ENCODE peak calls at places on chromosomes 6 and 20, in seven cellular contexts. One of them, this sample, is unnamed.
A peak's percentile ranks its signal among the peaks of the same experiment; 100 is the strongest.

GRCh38 chr6:78605909-78606446 is 261.4 kb upstream of the IRAK1BP1 start:
- DNase-seq in esophagus squamous epithelium: no peak
- DNase-seq in endothelial cell of umbilical vein: peak; percentile 93
- DNase-seq in transverse colon: no peak
- DNase-seq in ovary: no peak
- DNase-seq in H1: no peak
- DNase-seq in A549: no peak
- DNase-seq in this sample: no peak

GRCh38 chr6:50905297-50905696 is 86.6 kb downstream of the TFAP2B start:
- DNase-seq in esophagus squamous epithelium: no peak
- DNase-seq in endothelial cell of umbilical vein: no peak
- DNase-seq in transverse colon: no peak
- DNase-seq in ovary: no peak
- DNase-seq in H1: no peak
- DNase-seq in A549: no peak
- DNase-seq in this sample: peak; percentile 57

GRCh38 chr20:45407067-45407745 is 883 bp upstream of the DBNDD2 start:
- DNase-seq in esophagus squamous epithelium: no peak
- DNase-seq in endothelial cell of umbilical vein: peak; percentile 24
- DNase-seq in transverse colon: peak; percentile 58
- DNase-seq in ovary: no peak
- DNase-seq in H1: no peak
- DNase-seq in A549: no peak
- DNase-seq in this sample: no peak

GRCh38 chr6:157615411-157615763 is 207.7 kb upstream of the SNX9 start:
- DNase-seq in esophagus squamous epithelium: no peak
- DNase-seq in endothelial cell of umbilical vein: peak; percentile 35
- DNase-seq in transverse colon: peak; percentile 33
- DNase-seq in ovary: no peak
- DNase-seq in H1: no peak
- DNase-seq in A549: peak; percentile 6
- DNase-seq in this sample: no peak

GRCh38 chr6:143390278-143390677 is 60.2 kb downstream of the ADAT2 start:
- DNase-seq in esophagus squamous epithelium: no peak
- DNase-seq in endothelial cell of umbilical vein: no peak
- DNase-seq in transverse colon: no peak
- DNase-seq in ovary: no peak
- DNase-seq in H1: no peak
- DNase-seq in A549: no peak
- DNase-seq in this sample: no peak

GRCh38 chr20:63531686-63532448 is 5.3 kb downstream of the PTK6 start:
- DNase-seq in esophagus squamous epithelium: no peak
- DNase-seq in endothelial cell of umbilical vein: no peak
- DNase-seq in transverse colon: no peak
- DNase-seq in ovary: peak; percentile 10
- DNase-seq in H1: peak; percentile 44
- DNase-seq in A549: no peak
- DNase-seq in this sample: no peak

GRCh38 chr6:164109770-164110140 is 695.2 kb downstream of the QKI start:
- DNase-seq in esophagus squamous epithelium: no peak
- DNase-seq in endothelial cell of umbilical vein: peak; percentile 45
- DNase-seq in transverse colon: no peak
- DNase-seq in ovary: no peak
- DNase-seq in H1: peak; percentile 61
- DNase-seq in A549: no peak
- DNase-seq in this sample: no peak

GRCh38 chr6:24329451-24329850 is 28.4 kb downstream of the DCDC2 start:
- DNase-seq in esophagus squamous epithelium: no peak
- DNase-seq in endothelial cell of umbilical vein: no peak
- DNase-seq in transverse colon: no peak
- DNase-seq in ovary: no peak
- DNase-seq in H1: no peak
- DNase-seq in A549: no peak
- DNase-seq in this sample: no peak

GRCh38 chr20:3071610-3072529 is at the start of gene OXT:
- DNase-seq in esophagus squamous epithelium: no peak
- DNase-seq in endothelial cell of umbilical vein: peak; percentile 23
- DNase-seq in transverse colon: peak; percentile 57
- DNase-seq in ovary: no peak
- DNase-seq in H1: peak; percentile 74
- DNase-seq in A549: no peak
- DNase-seq in this sample: peak; percentile 91

GRCh38 chr6:89817481-89817880 is 2.1 kb downstream of the MDN1 start:
- DNase-seq in esophagus squamous epithelium: no peak
- DNase-seq in endothelial cell of umbilical vein: peak; percentile 55
- DNase-seq in transverse colon: no peak
- DNase-seq in ovary: no peak
- DNase-seq in H1: no peak
- DNase-seq in A549: no peak
- DNase-seq in this sample: no peak

GRCh38 chr6:70763754-70764153 is 96.1 kb downstream of the SMAP1 start:
- DNase-seq in esophagus squamous epithelium: no peak
- DNase-seq in endothelial cell of umbilical vein: no peak
- DNase-seq in transverse colon: no peak
- DNase-seq in ovary: no peak
- DNase-seq in H1: no peak
- DNase-seq in A549: no peak
- DNase-seq in this sample: no peak

GRCh38 chr20:63400486-63401210 is 39.5 kb upstream of the CHRNA4 start:
- DNase-seq in esophagus squamous epithelium: no peak
- DNase-seq in endothelial cell of umbilical vein: no peak
- DNase-seq in transverse colon: no peak
- DNase-seq in ovary: no peak
- DNase-seq in H1: no peak
- DNase-seq in A549: no peak
- DNase-seq in this sample: no peak

GRCh38 chr6:146419576-146419975 is 124.1 kb upstream of the RAB32 start:
- DNase-seq in esophagus squamous epithelium: no peak
- DNase-seq in endothelial cell of umbilical vein: no peak
- DNase-seq in transverse colon: no peak
- DNase-seq in ovary: no peak
- DNase-seq in H1: no peak
- DNase-seq in A549: no peak
- DNase-seq in this sample: no peak

GRCh38 chr6:169292340-169293124 is 38.9 kb upstream of the THBS2 start:
- DNase-seq in esophagus squamous epithelium: no peak
- DNase-seq in endothelial cell of umbilical vein: no peak
- DNase-seq in transverse colon: no peak
- DNase-seq in ovary: no peak
- DNase-seq in H1: no peak
- DNase-seq in A549: peak; percentile 91
- DNase-seq in this sample: peak; percentile 92

GRCh38 chr6:134289204-134289575 is 28.7 kb downstream of the SGK1 start:
- DNase-seq in esophagus squamous epithelium: no peak
- DNase-seq in endothelial cell of umbilical vein: no peak
- DNase-seq in transverse colon: no peak
- DNase-seq in ovary: no peak
- DNase-seq in H1: no peak
- DNase-seq in A549: no peak
- DNase-seq in this sample: no peak

GRCh38 chr6:155050311-155050710 is 55.2 kb downstream of the TIAM2 start:
- DNase-seq in esophagus squamous epithelium: no peak
- DNase-seq in endothelial cell of umbilical vein: no peak
- DNase-seq in transverse colon: no peak
- DNase-seq in ovary: no peak
- DNase-seq in H1: peak; percentile 4
- DNase-seq in A549: no peak
- DNase-seq in this sample: no peak

DNA sequence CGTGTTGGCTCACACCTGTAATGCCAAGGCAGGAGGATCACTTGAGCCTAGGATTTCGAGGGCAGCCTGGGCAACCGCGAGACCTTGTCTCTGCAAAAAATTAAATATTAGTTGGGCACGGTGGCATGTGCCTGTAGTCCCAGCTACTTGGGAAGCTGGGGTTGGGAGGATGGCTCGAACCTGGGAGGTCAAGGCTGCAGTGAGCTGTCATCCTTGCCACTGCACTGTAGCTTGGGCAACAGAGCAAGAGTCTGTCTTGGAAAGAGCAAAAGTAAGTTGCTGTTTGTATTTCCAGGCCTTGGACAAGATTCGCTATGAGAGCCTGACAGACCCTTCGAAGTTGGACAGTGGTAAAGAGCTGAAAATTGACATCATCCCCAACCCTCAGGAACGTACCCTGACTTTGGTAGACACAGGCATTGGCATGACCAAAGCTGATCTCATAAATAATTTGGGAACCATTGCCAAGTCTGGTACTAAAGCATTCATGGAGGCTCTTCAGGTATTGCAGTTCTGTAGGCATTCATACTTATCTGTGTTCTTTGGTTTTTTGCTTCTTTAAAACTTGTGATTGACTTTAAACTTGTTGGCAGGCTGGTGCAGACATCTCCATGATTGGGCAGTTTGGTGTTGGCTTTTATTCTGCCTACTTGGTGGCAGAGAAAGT is 2.3 kb downstream of the HSP90AB1 start:
- DNase-seq in esophagus squamous epithelium: no peak
- DNase-seq in endothelial cell of umbilical vein: no peak
- DNase-seq in transverse colon: no peak
- DNase-seq in ovary: no peak
- DNase-seq in H1: no peak
- DNase-seq in A549: no peak
- DNase-seq in this sample: no peak
- H3K4me3 ChIP-seq in esophagus squamous epithelium: peak overlapping the region; percentile 81
- H3K4me3 ChIP-seq in endothelial cell of umbilical vein: peak overlapping the region; percentile 85
- H3K4me3 ChIP-seq in transverse colon: no peak overlapping the region
- H3K4me3 ChIP-seq in ovary: no peak overlapping the region
- H3K4me3 ChIP-seq in H1: peak overlapping the region; percentile 100
- H3K4me3 ChIP-seq in A549: peak overlapping the region; percentile 90
- H3K4me3 ChIP-seq in this sample: no peak overlapping the region

GRCh38 chr6:144548525-144548924 is 263.4 kb downstream of the UTRN start:
- DNase-seq in esophagus squamous epithelium: no peak
- DNase-seq in endothelial cell of umbilical vein: no peak
- DNase-seq in transverse colon: no peak
- DNase-seq in ovary: no peak
- DNase-seq in H1: no peak
- DNase-seq in A549: no peak
- DNase-seq in this sample: no peak

GRCh38 chr6:144555078-144555477 is 269.9 kb downstream of the UTRN start:
- DNase-seq in esophagus squamous epithelium: no peak
- DNase-seq in endothelial cell of umbilical vein: no peak
- DNase-seq in transverse colon: no peak
- DNase-seq in ovary: no peak
- DNase-seq in H1: no peak
- DNase-seq in A549: no peak
- DNase-seq in this sample: no peak

GRCh38 chr6:144550392-144550791 is 265.3 kb downstream of the UTRN start:
- DNase-seq in esophagus squamous epithelium: no peak
- DNase-seq in endothelial cell of umbilical vein: no peak
- DNase-seq in transverse colon: no peak
- DNase-seq in ovary: no peak
- DNase-seq in H1: no peak
- DNase-seq in A549: no peak
- DNase-seq in this sample: no peak

GRCh38 chr6:144547409-144547808 is 262.3 kb downstream of the UTRN start:
- DNase-seq in esophagus squamous epithelium: no peak
- DNase-seq in endothelial cell of umbilical vein: no peak
- DNase-seq in transverse colon: no peak
- DNase-seq in ovary: no peak
- DNase-seq in H1: no peak
- DNase-seq in A549: no peak
- DNase-seq in this sample: no peak

DNA sequence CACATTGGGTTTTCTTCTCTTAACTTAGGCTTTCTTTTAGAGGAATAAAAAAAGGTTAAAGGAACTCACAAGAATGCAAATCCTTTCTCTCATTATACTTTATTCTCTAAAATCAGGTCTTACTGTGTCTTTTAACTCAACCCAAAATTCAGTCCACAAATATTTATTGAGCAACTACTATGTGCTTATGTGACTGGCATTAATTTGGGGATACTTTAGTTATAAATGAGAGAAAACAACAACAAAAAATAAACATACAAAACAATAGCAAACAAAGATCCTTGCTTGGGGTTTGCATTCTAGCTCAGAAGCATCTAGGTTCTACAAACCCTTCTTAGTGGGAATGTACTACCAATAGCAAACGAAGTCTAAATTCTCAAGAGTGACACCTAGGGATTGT is 266.2 kb downstream of the UTRN start:
- DNase-seq in esophagus squamous epithelium: no peak
- DNase-seq in endothelial cell of umbilical vein: no peak
- DNase-seq in transverse colon: no peak
- DNase-seq in ovary: no peak
- DNase-seq in H1: no peak
- DNase-seq in A549: no peak
- DNase-seq in this sample: no peak
- TF ChIP-seq POLR2A in esophagus squamous epithelium: no peak
- TF ChIP-seq POLR2A in endothelial cell of umbilical vein: no peak
- TF ChIP-seq POLR2A in transverse colon: no peak
- TF ChIP-seq POLR2A in ovary: no peak
- TF ChIP-seq POLR2A in H1: no peak
- TF ChIP-seq POLR2A in A549: no peak
- TF ChIP-seq POLR2A in this sample: no peak

GRCh38 chr6:74284266-74284665 is 588.3 kb downstream of the CD109 start:
- DNase-seq in esophagus squamous epithelium: no peak
- DNase-seq in endothelial cell of umbilical vein: no peak
- DNase-seq in transverse colon: no peak
- DNase-seq in ovary: no peak
- DNase-seq in H1: no peak
- DNase-seq in A549: no peak
- DNase-seq in this sample: no peak

GRCh38 chr6:74277749-74278148 is 581.7 kb downstream of the CD109 start:
- DNase-seq in esophagus squamous epithelium: no peak
- DNase-seq in endothelial cell of umbilical vein: peak; percentile 19
- DNase-seq in transverse colon: no peak
- DNase-seq in ovary: no peak
- DNase-seq in H1: no peak
- DNase-seq in A549: no peak
- DNase-seq in this sample: no peak

GRCh38 chr6:74282143-74282689 is 586.2 kb downstream of the CD109 start:
- DNase-seq in esophagus squamous epithelium: no peak
- DNase-seq in endothelial cell of umbilical vein: no peak
- DNase-seq in transverse colon: no peak
- DNase-seq in ovary: no peak
- DNase-seq in H1: no peak
- DNase-seq in A549: no peak
- DNase-seq in this sample: no peak

GRCh38 chr6:74280130-74280692 is 584.2 kb downstream of the CD109 start:
- DNase-seq in esophagus squamous epithelium: no peak
- DNase-seq in endothelial cell of umbilical vein: no peak
- DNase-seq in transverse colon: no peak
- DNase-seq in ovary: no peak
- DNase-seq in H1: no peak
- DNase-seq in A549: peak; percentile 4
- DNase-seq in this sample: no peak
- TF ChIP-seq CTCF in esophagus squamous epithelium: peak; percentile 9
- TF ChIP-seq CTCF in endothelial cell of umbilical vein: no peak
- TF ChIP-seq CTCF in transverse colon: no peak
- TF ChIP-seq CTCF in ovary: no peak
- TF ChIP-seq CTCF in H1: no peak
- TF ChIP-seq CTCF in A549: peak; percentile 10
- TF ChIP-seq CTCF in this sample: no peak

DNA sequence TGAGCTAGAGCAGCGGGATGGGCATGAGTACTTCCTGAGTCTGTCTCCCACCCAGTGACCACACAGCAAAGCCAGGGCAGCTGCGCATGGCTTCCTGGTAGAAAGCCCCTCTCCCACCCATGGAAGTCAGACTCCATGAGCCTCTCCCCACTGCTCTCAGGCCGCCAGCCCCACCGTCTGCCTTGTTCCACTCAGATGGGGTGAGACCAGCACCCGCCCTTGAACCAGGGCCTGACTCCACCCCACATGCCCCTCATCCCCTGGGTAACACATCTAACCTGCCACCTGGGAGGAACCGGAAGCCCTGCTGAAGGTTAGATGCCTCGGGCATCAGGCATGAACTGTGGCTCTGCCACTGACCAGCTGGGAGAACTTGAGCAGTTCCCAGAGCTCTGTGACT is 227.8 kb downstream of the NRN1 start:
- DNase-seq in esophagus squamous epithelium: no peak
- DNase-seq in endothelial cell of umbilical vein: no peak
- DNase-seq in transverse colon: no peak
- DNase-seq in ovary: no peak
- DNase-seq in H1: no peak
- DNase-seq in A549: no peak
- DNase-seq in this sample: peak; percentile 70
- H3K4me3 ChIP-seq in esophagus squamous epithelium: no peak overlapping the region
- H3K4me3 ChIP-seq in endothelial cell of umbilical vein: no peak overlapping the region
- H3K4me3 ChIP-seq in transverse colon: no peak overlapping the region
- H3K4me3 ChIP-seq in ovary: no peak overlapping the region
- H3K4me3 ChIP-seq in H1: no peak overlapping the region
- H3K4me3 ChIP-seq in A549: no peak overlapping the region
- H3K4me3 ChIP-seq in this sample: no peak overlapping the region

This sample was measured in lower leg skin.